ENCODE peak calls at places on chromosomes 4 and X, in five cellular contexts. V is neuronal stem cell, H is BJ, F is PC-9, Q is fibroblast of pulmonary artery. K is an unnamed sample.

GRCh38 chr4:95155759-95156451 is 392.9 kb downstream of the UNC5C start:
- DNase-seq in H (no peak), Q (peak; percentile 62), F (no peak), V (peak; percentile 31), K (peak; percentile 81)

GRCh38 chr4:32140636-32141035 is 1420.5 kb downstream of the PCDH7 start:
- DNase-seq in H (peak; percentile 19), Q (peak; percentile 86), F (peak; percentile 54), V (no peak), K (no peak)

GRCh38 chrX:45445745-45446412 is 245.2 kb upstream of the DIPK2B start:
- DNase-seq in H (peak; percentile 56), Q (peak; percentile 73), V (no peak), F (no peak), K (no peak)

GRCh38 chrX:139724626-139725025 is 16.7 kb upstream of the MCF2 start:
- DNase-seq in F (no peak), V (no peak), Q (no peak), H (no peak), K (no peak)

GRCh38 chrX:129932792-129933321 is 26.9 kb downstream of the UTP14A start:
- DNase-seq in H (no peak), V (no peak), Q (no peak), F (peak; percentile 35), K (no peak)

GRCh38 chr4:136900706-136901105 is 631.6 kb downstream of the PCDH18 start:
- DNase-seq in H (no peak), F (no peak), V (no peak), Q (peak; percentile 32), K (peak; percentile 0)

GRCh38 chr4:1554876-1555265 is 129.2 kb downstream of the FAM53A start:
- DNase-seq in H (no peak), F (peak; percentile 31), V (no peak), Q (no peak), K (no peak)

GRCh38 chrX:13468096-13468495 is 101.3 kb upstream of the EGFL6 start:
- DNase-seq in Q (no peak), V (no peak), F (no peak), H (no peak), K (no peak)

GRCh38 chr4:156547439-156547838 is 424.2 kb downstream of the PDGFC start:
- DNase-seq in H (peak; percentile 87), V (no peak), Q (peak; percentile 87), F (no peak), K (no peak)

GRCh38 chr4:158630893-158631292 is 40.8 kb downstream of the C4orf46 start:
- DNase-seq in F (no peak), H (no peak), V (no peak), Q (peak; percentile 65), K (no peak)

GRCh38 chr4:10526431-10527222 is 69.4 kb upstream of the ZNF518B start:
- DNase-seq in Q (no peak), F (no peak), V (no peak), H (no peak), K (no peak)

GRCh38 chrX:49137492-49137891 is 14.0 kb upstream of the GPKOW start:
- DNase-seq in Q (peak; percentile 13), H (no peak), F (no peak), V (no peak), K (no peak)

GRCh38 chr4:94533405-94534223 is 81.9 kb downstream of the PDLIM5 start:
- DNase-seq in V (no peak), F (no peak), Q (no peak), H (no peak), K (no peak)

GRCh38 chrX:68694429-68695205 is 47.2 kb downstream of the STARD8 start:
- DNase-seq in H (no peak), V (no peak), F (no peak), Q (peak; percentile 13), K (no peak)

GRCh38 chrX:9902651-9903050 is 64.5 kb upstream of the CLDN34 start:
- DNase-seq in Q (no peak), H (no peak), F (peak; percentile 19), V (no peak), K (no peak)

GRCh38 chr4:64857198-64857597 is 447.9 kb upstream of the TECRL start:
- DNase-seq in Q (no peak), H (no peak), F (no peak), V (no peak), K (no peak)

GRCh38 chr4:121239951-121240350 is 75.8 kb upstream of the TNIP3 start:
- DNase-seq in V (no peak), F (no peak), Q (no peak), H (no peak), K (no peak)

GRCh38 chr4:17722361-17722710 is 59.1 kb downstream of the FAM184B start:
- DNase-seq in V (no peak), F (no peak), Q (no peak), H (no peak), K (no peak)

GRCh38 chr4:88528861-88529260 is 5.3 kb upstream of the PYURF start:
- DNase-seq in V (no peak), H (no peak), F (no peak), Q (peak; percentile 33), K (no peak)

GRCh38 chr4:55989716-55990115 is 41.0 kb downstream of the CEP135 start:
- DNase-seq in F (no peak), V (no peak), H (no peak), Q (no peak), K (no peak)

GRCh38 chrX:104370089-104370488 is 115.4 kb upstream of the ESX1 start:
- DNase-seq in H (no peak), V (no peak), Q (no peak), F (peak; percentile 51), K (no peak)

GRCh38 chr4:13888112-13888511 is 260.6 kb upstream of the BOD1L1 start:
- DNase-seq in F (peak; percentile 26), H (peak; percentile 85), Q (peak; percentile 95), V (no peak), K (no peak)

GRCh38 chr4:143329985-143330384 is 6.7 kb upstream of the GAB1 start:
- DNase-seq in V (no peak), F (no peak), H (no peak), Q (no peak), K (no peak)

GRCh38 chrX:118026631-118027030 is 90.0 kb downstream of the KLHL13 start:
- DNase-seq in F (no peak), H (no peak), V (no peak), Q (no peak), K (no peak)

GRCh38 chrX:53974529-53974928 is 69.7 kb downstream of the PHF8 start:
- DNase-seq in F (no peak), H (no peak), Q (no peak), V (no peak), K (no peak)
- H3K4me3 ChIP-seq in F (no peak overlapping the region), H (no peak overlapping the region), Q (no peak overlapping the region), V (no peak overlapping the region), K (no peak overlapping the region)

GRCh38 chrX:55004231-55004630 is 4.1 kb downstream of the APEX2 start:
- DNase-seq in F (peak; percentile 49), H (no peak), V (no peak), Q (no peak), K (no peak)
- H3K4me3 ChIP-seq in F (no peak overlapping the region), H (no peak overlapping the region), V (no peak overlapping the region), Q (no peak overlapping the region), K (no peak overlapping the region)

GRCh38 chrX:123728554-123728953 is 4.3 kb downstream of the THOC2 start:
- DNase-seq in H (no peak), Q (no peak), F (no peak), V (no peak), K (no peak)
- H3K4me3 ChIP-seq in H (no peak overlapping the region), Q (no peak overlapping the region), F (no peak overlapping the region), V (no peak overlapping the region), K (no peak overlapping the region)

GRCh38 chrX:43974076-43974475 is 886 bp upstream of the NDP start:
- DNase-seq in H (no peak), F (no peak), Q (no peak), V (no peak), K (no peak)
- H3K4me3 ChIP-seq in H (no peak overlapping the region), F (no peak overlapping the region), Q (no peak overlapping the region), V (no peak overlapping the region), K (no peak overlapping the region)

K was measured in Jurkat, Clone E6-1.